ENCODE peak calls at places on chromosomes 1 and 21, in ten cellular contexts. E, V, B, U, M, G, N, A, D and F are unnamed samples.

GRCh38 chr1:2479186-2479585 is 3.1 kb downstream of the PLCH2 start:
- DNase-seq in E (no peak), V (no peak), B (no peak), U (no peak), M (no peak), G (no peak), N (no peak), A (no peak), D (no peak), F (no peak)

GRCh38 chr1:89637496-89637895 is 4.6 kb downstream of the LRRC8C start:
- DNase-seq in E (no peak), V (no peak), B (no peak), U (no peak), M (no peak), G (no peak), N (no peak), A (no peak), D (no peak), F (no peak)

GRCh38 chr1:33332881-33333280 is 12.0 kb upstream of the A3GALT2 start:
- DNase-seq in E (no peak), V (no peak), B (no peak), U (no peak), M (no peak), G (no peak), N (no peak), A (no peak), D (peak; percentile 55), F (no peak)

GRCh38 chr1:158019177-158019868 is 25.9 kb downstream of the KIRREL1 start:
- DNase-seq in E (no peak), V (peak; percentile 65), B (peak; percentile 71), U (no peak), M (no peak), G (no peak), N (no peak), A (no peak), D (no peak), F (no peak)

GRCh38 chr1:3922201-3922725 is 22.2 kb upstream of the C1orf174 start:
- DNase-seq in E (no peak), V (no peak), B (no peak), U (no peak), M (no peak), G (peak; percentile 26), N (no peak), A (no peak), D (no peak), F (peak; percentile 75)

GRCh38 chr1:228938248-228938891 is 203.1 kb downstream of the RHOU start:
- DNase-seq in E (no peak), V (no peak), B (no peak), U (no peak), M (no peak), G (no peak), N (no peak), A (no peak), D (peak; percentile 31), F (no peak)

GRCh38 chr1:2109581-2110021 is 59.4 kb downstream of the PRKCZ start:
- DNase-seq in E (no peak), V (no peak), B (no peak), U (no peak), M (peak; percentile 65), G (no peak), N (no peak), A (no peak), D (no peak), F (no peak)

GRCh38 chr1:41462680-41463004 is 21.8 kb downstream of the EDN2 start:
- DNase-seq in E (no peak), V (no peak), B (no peak), U (no peak), M (no peak), G (no peak), N (no peak), A (no peak), D (no peak), F (no peak)

GRCh38 chr1:181931873-181932272 is 129.6 kb downstream of the ZNF648 start:
- DNase-seq in E (no peak), V (no peak), B (no peak), U (no peak), M (no peak), G (peak; percentile 11), N (no peak), A (no peak), D (no peak), F (no peak)

GRCh38 chr1:182549346-182549745 is 39.7 kb downstream of the RNASEL start:
- DNase-seq in E (no peak), V (no peak), B (no peak), U (no peak), M (no peak), G (no peak), N (no peak), A (no peak), D (no peak), F (no peak)

GRCh38 chr1:29896300-29896699 is 660.0 kb downstream of the PTPRU start:
- DNase-seq in E (no peak), V (no peak), B (no peak), U (no peak), M (no peak), G (no peak), N (no peak), A (no peak), D (no peak), F (no peak)

GRCh38 chr21:45589686-45590245 is 47.5 kb upstream of the SLC19A1 start:
- DNase-seq in E (no peak), V (no peak), B (no peak), U (no peak), M (no peak), G (no peak), N (no peak), A (no peak), D (no peak), F (no peak)

GRCh38 chr1:152983234-152983633 is 647 bp upstream of the SPRR1A start:
- DNase-seq in E (no peak), V (no peak), B (no peak), U (no peak), M (no peak), G (no peak), N (no peak), A (no peak), D (no peak), F (no peak)

GRCh38 chr1:7121622-7121988 is 336.4 kb downstream of the CAMTA1 start:
- DNase-seq in E (no peak), V (no peak), B (no peak), U (no peak), M (peak; percentile 92), G (no peak), N (peak; percentile 10), A (no peak), D (peak; percentile 67), F (no peak)

GRCh38 chr21:45302082-45303061 is 14.7 kb upstream of the POFUT2 start:
- DNase-seq in E (no peak), V (no peak), B (no peak), U (no peak), M (peak; percentile 90), G (no peak), N (no peak), A (peak; percentile 75), D (no peak), F (no peak)

GRCh38 chr1:246703581-246703980 is 20.6 kb upstream of the SCCPDH start:
- DNase-seq in E (no peak), V (no peak), B (no peak), U (no peak), M (no peak), G (no peak), N (no peak), A (peak; percentile 82), D (no peak), F (no peak)

GRCh38 chr1:59747469-59748014 is 67.2 kb upstream of the HOOK1 start:
- DNase-seq in E (no peak), V (no peak), B (no peak), U (no peak), M (no peak), G (no peak), N (no peak), A (no peak), D (no peak), F (no peak)

GRCh38 chr1:109248797-109249629 is at the start of gene CELSR2:
- DNase-seq in E (peak; percentile 82), V (peak; percentile 99), B (peak; percentile 51), U (peak; percentile 88), M (peak; percentile 86), G (peak; percentile 72), N (no peak), A (peak; percentile 68), D (peak; percentile 80), F (peak; percentile 72)

GRCh38 chr1:79737193-79737592 is 730.7 kb upstream of the ADGRL4 start:
- DNase-seq in E (no peak), V (no peak), B (no peak), U (no peak), M (no peak), G (no peak), N (no peak), A (no peak), D (no peak), F (peak; percentile 33)

GRCh38 chr21:14863745-14864210 is 201.0 kb downstream of the NRIP1 start:
- DNase-seq in E (no peak), V (no peak), B (no peak), U (no peak), M (no peak), G (no peak), N (no peak), A (no peak), D (peak; percentile 16), F (no peak)

GRCh38 chr1:209527993-209528392 is 55.5 kb upstream of the CAMK1G start:
- DNase-seq in E (no peak), V (no peak), B (no peak), U (no peak), M (no peak), G (no peak), N (no peak), A (no peak), D (no peak), F (no peak)

GRCh38 chr1:41608242-41608641 is 123.8 kb upstream of the EDN2 start:
- DNase-seq in E (no peak), V (no peak), B (no peak), U (no peak), M (no peak), G (no peak), N (no peak), A (no peak), D (peak; percentile 30), F (no peak)